ENCODE peak calls at places on chromosomes 1 and 21, in seven cellular contexts. W, L, T, J, E, B and N are unnamed samples.

GRCh38 chr1:27671964-27672749 is at the start of gene IFI6:
- DNase-seq in W (peak; percentile 98), L (peak; percentile 90), T (peak; percentile 90), J (peak; percentile 96), E (peak; percentile 93), B (peak; percentile 91), N (peak; percentile 89)

GRCh38 chr1:170168263-170168662 is 22.5 kb downstream of the NTMT2 start:
- DNase-seq in W (peak; percentile 71), L (no peak), T (no peak), J (no peak), E (no peak), B (no peak), N (no peak)

GRCh38 chr21:34836103-34836932 is 167.5 kb downstream of the CLIC6 start:
- DNase-seq in W (peak; percentile 100), L (peak; percentile 86), T (peak; percentile 83), J (peak; percentile 100), E (peak; percentile 92), B (peak; percentile 74), N (no peak)

GRCh38 chr1:53176452-53177344 is 19.9 kb upstream of the CPT2 start:
- DNase-seq in W (peak; percentile 41), L (peak; percentile 57), T (no peak), J (no peak), E (no peak), B (no peak), N (no peak)

GRCh38 chr1:40267767-40268187 is 9.7 kb downstream of the ZMPSTE24 start:
- DNase-seq in W (peak; percentile 94), L (no peak), T (no peak), J (peak; percentile 90), E (peak; percentile 57), B (no peak), N (no peak)

GRCh38 chr1:29669912-29670311 is 433.6 kb downstream of the PTPRU start:
- DNase-seq in W (no peak), L (peak; percentile 26), T (no peak), J (no peak), E (no peak), B (no peak), N (no peak)

GRCh38 chr1:115828101-115829022 is 12.6 kb downstream of the NHLH2 start:
- DNase-seq in W (peak; percentile 30), L (peak; percentile 52), T (no peak), J (peak; percentile 34), E (peak; percentile 37), B (no peak), N (peak; percentile 68)

GRCh38 chr1:104933846-104934245 is 1184.1 kb downstream of the AMY1C start:
- DNase-seq in W (no peak), L (peak; percentile 38), T (no peak), J (no peak), E (no peak), B (no peak), N (no peak)

GRCh38 chr1:207805841-207806421 is 54.1 kb downstream of the CD46 start:
- DNase-seq in W (peak; percentile 96), L (peak; percentile 73), T (peak; percentile 91), J (peak; percentile 97), E (peak; percentile 94), B (peak; percentile 92), N (no peak)

GRCh38 chr1:155931332-155932038 is 2.7 kb downstream of the KHDC4 start:
- DNase-seq in W (no peak), L (peak; percentile 45), T (no peak), J (no peak), E (peak; percentile 16), B (no peak), N (no peak)

GRCh38 chr1:174692313-174692712 is 244.5 kb downstream of the GPR52 start:
- DNase-seq in W (peak; percentile 67), L (no peak), T (no peak), J (peak; percentile 57), E (peak; percentile 1), B (no peak), N (peak; percentile 58)

GRCh38 chr1:173920868-173921267 is 3.7 kb upstream of the SERPINC1 start:
- DNase-seq in W (no peak), L (no peak), T (no peak), J (no peak), E (no peak), B (no peak), N (no peak)

GRCh38 chr1:219433471-219434131 is 179.3 kb downstream of the ZC3H11B start:
- DNase-seq in W (peak; percentile 26), L (no peak), T (no peak), J (no peak), E (no peak), B (no peak), N (peak; percentile 36)

GRCh38 chr1:17643861-17644703 is 104.6 kb downstream of the ARHGEF10L start:
- DNase-seq in W (no peak), L (no peak), T (no peak), J (no peak), E (no peak), B (no peak), N (peak; percentile 24)

GRCh38 chr1:155091071-155092051 is 12.7 kb downstream of the EFNA3 start:
- DNase-seq in W (peak; percentile 72), L (peak; percentile 86), T (peak; percentile 64), J (peak; percentile 48), E (peak; percentile 83), B (peak; percentile 77), N (peak; percentile 94)

GRCh38 chr1:199742547-199742946 is 285.0 kb upstream of the NR5A2 start:
- DNase-seq in W (peak; percentile 92), L (no peak), T (no peak), J (peak; percentile 89), E (peak; percentile 8), B (no peak), N (no peak)

DNA sequence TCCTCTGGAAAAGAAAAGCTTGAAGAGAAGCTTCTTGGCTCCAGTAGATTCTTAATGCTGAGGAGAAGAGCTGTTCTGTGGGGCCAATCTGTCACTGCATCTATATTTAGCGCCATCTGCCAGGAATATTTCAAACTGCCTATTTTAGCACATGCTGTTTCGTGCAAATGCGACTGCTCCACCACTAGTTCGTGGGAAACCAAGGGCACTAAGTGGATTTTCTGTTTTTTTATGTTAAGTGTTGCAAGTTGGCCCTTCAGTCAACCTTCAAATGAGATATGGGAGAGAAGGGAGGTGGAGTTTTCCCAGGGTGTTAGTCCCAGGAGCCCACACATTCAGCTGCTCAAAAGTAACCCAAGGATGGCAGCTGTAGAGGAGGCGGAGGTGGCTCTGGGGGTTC is 91.9 kb downstream of the TSEN15 start:
- DNase-seq in W (peak; percentile 52), L (no peak), T (no peak), J (peak; percentile 49), E (no peak), B (peak; percentile 54), N (peak; percentile 16)
- TF ChIP-seq CTCF in W (peak; percentile 20), L (no peak), T (peak; percentile 7), J (peak; percentile 34), E (no peak), B (no peak), N (peak; percentile 22)

DNA sequence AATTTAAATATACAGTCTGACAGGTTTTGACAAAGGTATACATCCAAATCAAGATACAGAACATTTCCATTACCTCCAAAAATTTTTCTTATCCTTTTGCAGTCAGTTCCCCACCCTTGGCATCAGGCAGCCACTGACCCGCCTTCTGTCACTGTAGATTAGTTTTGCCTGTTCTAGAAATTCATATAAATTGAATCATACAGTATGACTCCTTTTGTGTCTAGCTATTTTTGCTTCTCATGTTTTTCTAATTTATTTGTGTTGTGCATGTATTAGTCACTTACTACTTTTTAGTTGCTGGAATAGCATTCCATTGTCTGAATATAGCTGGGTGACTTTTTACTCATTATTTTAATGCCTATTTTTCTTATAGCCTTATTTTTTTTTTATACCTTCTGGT is 3.8 kb downstream of the UTP25 start:
- DNase-seq in W (no peak), L (no peak), T (no peak), J (peak; percentile 24), E (no peak), B (no peak), N (no peak)
- H3K4me3 ChIP-seq in W (no peak overlapping the region), L (no peak overlapping the region), T (no peak overlapping the region), J (no peak overlapping the region), E (no peak overlapping the region), B (no peak overlapping the region), N (no peak overlapping the region)

GRCh38 chr21:31731802-31732537 is at the start of gene SCAF4:
- DNase-seq in W (peak; percentile 92), L (peak; percentile 94), T (peak; percentile 89), J (peak; percentile 81), E (peak; percentile 92), B (peak; percentile 91), N (peak; percentile 89)

GRCh38 chr21:31730687-31731111 is 1.2 kb downstream of the SCAF4 start:
- DNase-seq in W (peak; percentile 44), L (no peak), T (no peak), J (no peak), E (no peak), B (no peak), N (peak; percentile 97)

GRCh38 chr21:31732538-31732864 is 583 bp upstream of the SCAF4 start:
- DNase-seq in W (no peak), L (no peak), T (peak; percentile 39), J (peak; percentile 39), E (no peak), B (peak; percentile 34), N (no peak)

GRCh38 chr21:31729622-31730343 is 2.1 kb downstream of the SCAF4 start:
- DNase-seq in W (no peak), L (no peak), T (no peak), J (no peak), E (no peak), B (no peak), N (no peak)

DNA sequence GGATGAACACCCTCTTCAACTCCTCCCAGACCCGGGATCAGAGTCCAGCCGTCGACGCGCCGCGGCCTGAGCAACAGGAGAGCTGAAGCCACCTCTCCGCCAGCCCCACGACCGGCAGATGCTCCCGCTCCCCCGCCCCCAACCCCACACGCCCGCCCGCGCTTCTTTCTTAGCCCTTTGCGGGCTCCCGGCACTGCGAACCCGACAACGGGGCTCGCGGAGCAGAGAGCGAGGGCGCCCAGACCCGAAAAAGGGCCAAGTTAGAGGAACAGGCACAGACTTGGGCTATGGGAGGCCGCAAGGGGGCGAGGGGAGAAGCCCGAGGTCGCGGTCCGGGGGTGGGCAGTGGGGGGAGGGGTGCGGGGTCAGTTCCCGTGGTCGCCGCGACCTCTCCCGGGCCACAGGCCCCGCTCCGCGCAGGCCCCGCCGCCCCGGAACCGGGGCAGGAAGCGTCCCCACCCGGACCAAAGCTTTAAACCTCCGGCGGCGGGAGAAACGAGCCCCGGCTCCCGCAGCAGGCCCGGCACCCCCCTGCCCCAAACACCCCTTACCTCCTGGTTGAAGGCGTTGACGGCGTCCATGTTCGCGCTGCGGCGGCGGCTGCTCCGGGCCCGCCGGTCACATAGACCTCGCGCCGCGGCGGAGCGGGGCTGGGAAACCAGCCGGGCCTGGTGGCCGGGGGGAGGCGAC is 661 bp downstream of the SCAF4 start:
- DNase-seq in W (peak; percentile 24), L (peak; percentile 69), T (peak; percentile 31), J (no peak), E (peak; percentile 65), B (no peak), N (peak; percentile 62)
- TF ChIP-seq CTCF in W (peak; percentile 7), L (no peak), T (no peak), J (no peak), E (no peak), B (no peak), N (peak; percentile 37)

DNA sequence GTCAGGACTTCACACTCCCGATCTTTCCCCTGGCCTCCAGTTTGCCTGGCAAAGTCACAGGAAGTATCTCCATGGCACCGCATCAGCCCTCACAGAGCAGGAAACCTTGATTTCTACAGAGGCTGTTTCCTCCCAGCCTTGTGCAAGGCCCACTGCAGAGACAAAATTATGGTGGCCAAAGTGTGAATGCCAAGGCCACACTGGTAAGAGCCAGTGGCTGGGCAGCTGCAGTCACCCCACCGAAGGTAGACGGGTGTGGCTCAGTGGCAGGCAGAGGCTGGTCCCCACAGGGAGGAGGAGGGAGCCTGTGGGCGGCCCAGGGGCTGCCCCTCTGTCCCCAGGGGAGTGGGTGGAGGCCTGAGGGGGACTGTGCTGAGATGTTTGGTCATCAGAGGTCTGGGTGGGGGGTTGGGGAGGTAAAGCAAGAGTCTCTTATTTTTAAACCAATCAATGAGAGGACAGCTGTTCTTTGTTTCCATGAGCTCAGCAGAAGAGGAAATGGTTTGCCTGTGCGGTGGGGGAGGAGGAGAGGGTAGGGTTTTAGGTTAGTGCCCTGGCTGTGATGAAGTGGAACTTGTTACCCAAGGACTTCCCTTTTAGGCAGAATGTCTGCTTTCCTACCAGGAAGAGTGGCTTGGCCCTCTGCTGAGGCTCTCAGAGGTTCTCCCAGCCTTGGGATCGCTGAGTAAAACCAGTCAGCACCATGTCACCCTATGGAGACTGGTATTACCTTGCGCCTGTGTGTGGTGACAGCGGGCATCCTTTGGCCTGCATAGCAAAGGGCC is 18.0 kb upstream of the BTG2 start:
- DNase-seq in W (no peak), L (peak; percentile 79), T (peak; percentile 67), J (no peak), E (peak; percentile 89), B (no peak), N (no peak)
- H3K4me3 ChIP-seq in W (no peak overlapping the region), L (no peak overlapping the region), T (no peak overlapping the region), J (no peak overlapping the region), E (no peak overlapping the region), B (no peak overlapping the region), N (no peak overlapping the region)